ENCODE peak calls at places on chromosomes 7 and 10, in seven cellular contexts. One of them, this sample, is unnamed.

GRCh38 chr7:117308891-117309290 is 14.0 kb downstream of the WNT2 start:
- DNase-seq in lower lobe of right lung: no peak
- DNase-seq in Peyer's patch: no peak
- DNase-seq in HL-60: no peak
- DNase-seq in mammary epithelial cell: no peak
- DNase-seq in ovary: no peak
- DNase-seq in spleen: no peak
- DNase-seq in this sample: no peak

GRCh38 chr7:149130572-149131198 is 4.6 kb upstream of the ZNF425 start:
- DNase-seq in lower lobe of right lung: no peak
- DNase-seq in Peyer's patch: no peak
- DNase-seq in HL-60: no peak
- DNase-seq in mammary epithelial cell: no peak
- DNase-seq in ovary: no peak
- DNase-seq in spleen: no peak
- DNase-seq in this sample: no peak

GRCh38 chr7:149436358-149436757 is 24.5 kb downstream of the ZNF777 start:
- DNase-seq in lower lobe of right lung: no peak
- DNase-seq in Peyer's patch: no peak
- DNase-seq in HL-60: no peak
- DNase-seq in mammary epithelial cell: no peak
- DNase-seq in ovary: no peak
- DNase-seq in spleen: no peak
- DNase-seq in this sample: no peak

GRCh38 chr10:14617850-14618249 is 156.8 kb downstream of the FAM107B start:
- DNase-seq in lower lobe of right lung: no peak
- DNase-seq in Peyer's patch: no peak
- DNase-seq in HL-60: peak; percentile 63
- DNase-seq in mammary epithelial cell: peak; percentile 68
- DNase-seq in ovary: no peak
- DNase-seq in spleen: no peak
- DNase-seq in this sample: no peak

GRCh38 chr10:92242910-92243671 is 47.8 kb downstream of the CPEB3 start:
- DNase-seq in lower lobe of right lung: peak; percentile 71
- DNase-seq in Peyer's patch: peak; percentile 84
- DNase-seq in HL-60: peak; percentile 81
- DNase-seq in mammary epithelial cell: peak; percentile 66
- DNase-seq in ovary: peak; percentile 48
- DNase-seq in spleen: peak; percentile 87
- DNase-seq in this sample: no peak

GRCh38 chr7:135253851-135254815 is 20.5 kb downstream of the STRA8 start:
- DNase-seq in lower lobe of right lung: peak; percentile 73
- DNase-seq in Peyer's patch: peak; percentile 57
- DNase-seq in HL-60: peak; percentile 70
- DNase-seq in mammary epithelial cell: peak; percentile 70
- DNase-seq in ovary: peak; percentile 34
- DNase-seq in spleen: peak; percentile 82
- DNase-seq in this sample: no peak

GRCh38 chr10:113872139-113873030 is 17.9 kb downstream of the NHLRC2 start:
- DNase-seq in lower lobe of right lung: no peak
- DNase-seq in Peyer's patch: no peak
- DNase-seq in HL-60: no peak
- DNase-seq in mammary epithelial cell: no peak
- DNase-seq in ovary: no peak
- DNase-seq in spleen: no peak
- DNase-seq in this sample: no peak

GRCh38 chr10:96371356-96371755 is 12.6 kb upstream of the OPALIN start:
- DNase-seq in lower lobe of right lung: no peak
- DNase-seq in Peyer's patch: no peak
- DNase-seq in HL-60: no peak
- DNase-seq in mammary epithelial cell: no peak
- DNase-seq in ovary: no peak
- DNase-seq in spleen: no peak
- DNase-seq in this sample: no peak

GRCh38 chr10:33365871-33366411 is 31.5 kb upstream of the NRP1 start:
- DNase-seq in lower lobe of right lung: no peak
- DNase-seq in Peyer's patch: no peak
- DNase-seq in HL-60: peak; percentile 72
- DNase-seq in mammary epithelial cell: peak; percentile 95
- DNase-seq in ovary: no peak
- DNase-seq in spleen: no peak
- DNase-seq in this sample: no peak

GRCh38 chr10:82213784-82214183 is 338.8 kb downstream of the NRG3 start:
- DNase-seq in lower lobe of right lung: no peak
- DNase-seq in Peyer's patch: no peak
- DNase-seq in HL-60: no peak
- DNase-seq in mammary epithelial cell: no peak
- DNase-seq in ovary: no peak
- DNase-seq in spleen: no peak
- DNase-seq in this sample: no peak

GRCh38 chr7:92830532-92831110 is 5.8 kb downstream of the CDK6 start:
- DNase-seq in lower lobe of right lung: no peak
- DNase-seq in Peyer's patch: no peak
- DNase-seq in HL-60: no peak
- DNase-seq in mammary epithelial cell: no peak
- DNase-seq in ovary: no peak
- DNase-seq in spleen: no peak
- DNase-seq in this sample: no peak

GRCh38 chr7:132422502-132423101 is 153.7 kb downstream of the PLXNA4 start:
- DNase-seq in lower lobe of right lung: no peak
- DNase-seq in Peyer's patch: no peak
- DNase-seq in HL-60: no peak
- DNase-seq in mammary epithelial cell: no peak
- DNase-seq in ovary: no peak
- DNase-seq in spleen: peak; percentile 37
- DNase-seq in this sample: no peak

GRCh38 chr7:156380261-156380660 is 260.3 kb upstream of the RNF32 start:
- DNase-seq in lower lobe of right lung: no peak
- DNase-seq in Peyer's patch: no peak
- DNase-seq in HL-60: no peak
- DNase-seq in mammary epithelial cell: no peak
- DNase-seq in ovary: no peak
- DNase-seq in spleen: no peak
- DNase-seq in this sample: no peak

GRCh38 chr7:34138483-34138882 is 233.1 kb downstream of the BMPER start:
- DNase-seq in lower lobe of right lung: no peak
- DNase-seq in Peyer's patch: no peak
- DNase-seq in HL-60: no peak
- DNase-seq in mammary epithelial cell: no peak
- DNase-seq in ovary: no peak
- DNase-seq in spleen: no peak
- DNase-seq in this sample: no peak

GRCh38 chr10:45282061-45282460 is 33.3 kb downstream of the OR13A1 start:
- DNase-seq in lower lobe of right lung: no peak
- DNase-seq in Peyer's patch: no peak
- DNase-seq in HL-60: no peak
- DNase-seq in mammary epithelial cell: no peak
- DNase-seq in ovary: no peak
- DNase-seq in spleen: no peak
- DNase-seq in this sample: no peak

GRCh38 chr10:85477979-85478378 is 888.6 kb downstream of the GRID1 start:
- DNase-seq in lower lobe of right lung: no peak
- DNase-seq in Peyer's patch: no peak
- DNase-seq in HL-60: no peak
- DNase-seq in mammary epithelial cell: no peak
- DNase-seq in ovary: no peak
- DNase-seq in spleen: no peak
- DNase-seq in this sample: no peak

GRCh38 chr10:89279449-89279869 is 22.4 kb upstream of the IFIT2 start:
- DNase-seq in lower lobe of right lung: no peak
- DNase-seq in Peyer's patch: no peak
- DNase-seq in HL-60: no peak
- DNase-seq in mammary epithelial cell: peak; percentile 45
- DNase-seq in ovary: no peak
- DNase-seq in spleen: no peak
- DNase-seq in this sample: no peak

GRCh38 chr10:44965651-44966097 is 6.1 kb downstream of the RASSF4 start:
- DNase-seq in lower lobe of right lung: no peak
- DNase-seq in Peyer's patch: no peak
- DNase-seq in HL-60: no peak
- DNase-seq in mammary epithelial cell: no peak
- DNase-seq in ovary: no peak
- DNase-seq in spleen: peak; percentile 51
- DNase-seq in this sample: no peak

GRCh38 chr7:100706672-100707311 is 871 bp downstream of the POP7 start:
- DNase-seq in lower lobe of right lung: peak; percentile 56
- DNase-seq in Peyer's patch: no peak
- DNase-seq in HL-60: no peak
- DNase-seq in mammary epithelial cell: no peak
- DNase-seq in ovary: no peak
- DNase-seq in spleen: peak; percentile 83
- DNase-seq in this sample: no peak

GRCh38 chr7:44740040-44740439 is 8.6 kb upstream of the ZMIZ2 start:
- DNase-seq in lower lobe of right lung: no peak
- DNase-seq in Peyer's patch: no peak
- DNase-seq in HL-60: no peak
- DNase-seq in mammary epithelial cell: no peak
- DNase-seq in ovary: no peak
- DNase-seq in spleen: peak; percentile 66
- DNase-seq in this sample: no peak

GRCh38 chr7:95596183-95597135 is at the start of gene PDK4:
- DNase-seq in lower lobe of right lung: peak; percentile 96
- DNase-seq in Peyer's patch: peak; percentile 96
- DNase-seq in HL-60: no peak
- DNase-seq in mammary epithelial cell: peak; percentile 1
- DNase-seq in ovary: peak; percentile 96
- DNase-seq in spleen: peak; percentile 91
- DNase-seq in this sample: no peak

GRCh38 chr7:29239638-29240037 is 45.1 kb downstream of the CHN2 start:
- DNase-seq in lower lobe of right lung: no peak
- DNase-seq in Peyer's patch: peak; percentile 69
- DNase-seq in HL-60: peak; percentile 28
- DNase-seq in mammary epithelial cell: no peak
- DNase-seq in ovary: no peak
- DNase-seq in spleen: no peak
- DNase-seq in this sample: no peak

GRCh38 chr10:96987842-96988175 is 155.7 kb downstream of the LCOR start:
- DNase-seq in lower lobe of right lung: no peak
- DNase-seq in Peyer's patch: no peak
- DNase-seq in HL-60: no peak
- DNase-seq in mammary epithelial cell: peak; percentile 21
- DNase-seq in ovary: no peak
- DNase-seq in spleen: no peak
- DNase-seq in this sample: no peak

GRCh38 chr10:81414038-81414437 is 461.0 kb upstream of the NRG3 start:
- DNase-seq in lower lobe of right lung: no peak
- DNase-seq in Peyer's patch: no peak
- DNase-seq in HL-60: no peak
- DNase-seq in mammary epithelial cell: no peak
- DNase-seq in ovary: no peak
- DNase-seq in spleen: no peak
- DNase-seq in this sample: no peak

GRCh38 chr7:102322202-102322715 is 34.0 kb downstream of the SPDYE6 start:
- DNase-seq in lower lobe of right lung: no peak
- DNase-seq in Peyer's patch: no peak
- DNase-seq in HL-60: no peak
- DNase-seq in mammary epithelial cell: no peak
- DNase-seq in ovary: no peak
- DNase-seq in spleen: peak; percentile 40
- DNase-seq in this sample: no peak

GRCh38 chr7:148761499-148762278 is 63.0 kb downstream of the CUL1 start:
- DNase-seq in lower lobe of right lung: no peak
- DNase-seq in Peyer's patch: no peak
- DNase-seq in HL-60: no peak
- DNase-seq in mammary epithelial cell: no peak
- DNase-seq in ovary: no peak
- DNase-seq in spleen: no peak
- DNase-seq in this sample: no peak

GRCh38 chr10:109902992-109903947 is 20.0 kb downstream of the XPNPEP1 start:
- DNase-seq in lower lobe of right lung: no peak
- DNase-seq in Peyer's patch: no peak
- DNase-seq in HL-60: no peak
- DNase-seq in mammary epithelial cell: no peak
- DNase-seq in ovary: no peak
- DNase-seq in spleen: no peak
- DNase-seq in this sample: no peak

GRCh38 chr7:25180946-25181345 is 47.3 kb downstream of the NPVF start:
- DNase-seq in lower lobe of right lung: no peak
- DNase-seq in Peyer's patch: no peak
- DNase-seq in HL-60: no peak
- DNase-seq in mammary epithelial cell: no peak
- DNase-seq in ovary: no peak
- DNase-seq in spleen: no peak
- DNase-seq in this sample: no peak
- TF ChIP-seq CTCF in lower lobe of right lung: no peak
- TF ChIP-seq CTCF in Peyer's patch: no peak
- TF ChIP-seq CTCF in HL-60: no peak
- TF ChIP-seq CTCF in mammary epithelial cell: peak; percentile 6
- TF ChIP-seq CTCF in ovary: no peak
- TF ChIP-seq CTCF in spleen: no peak
- TF ChIP-seq CTCF in this sample: peak; percentile 14

GRCh38 chr7:150736864-150737263 is 354 bp upstream of the GIMAP5 start:
- DNase-seq in lower lobe of right lung: no peak
- DNase-seq in Peyer's patch: no peak
- DNase-seq in HL-60: no peak
- DNase-seq in mammary epithelial cell: no peak
- DNase-seq in ovary: no peak
- DNase-seq in spleen: no peak
- DNase-seq in this sample: no peak
- H3K4me3 ChIP-seq in lower lobe of right lung: peak overlapping the region; percentile 68
- H3K4me3 ChIP-seq in Peyer's patch: peak overlapping the region; percentile 41
- H3K4me3 ChIP-seq in HL-60: no peak overlapping the region
- H3K4me3 ChIP-seq in mammary epithelial cell: no peak overlapping the region
- H3K4me3 ChIP-seq in ovary: no peak overlapping the region
- H3K4me3 ChIP-seq in spleen: peak overlapping the region; percentile 69
- H3K4me3 ChIP-seq in this sample: peak overlapping the region; percentile 77

GRCh38 chr7:129163875-129164544 is 19.5 kb downstream of the TSPAN33 start:
- DNase-seq in lower lobe of right lung: no peak
- DNase-seq in Peyer's patch: no peak
- DNase-seq in HL-60: peak; percentile 11
- DNase-seq in mammary epithelial cell: peak; percentile 21
- DNase-seq in ovary: no peak
- DNase-seq in spleen: no peak
- DNase-seq in this sample: peak; percentile 48
- TF ChIP-seq CTCF in lower lobe of right lung: peak; percentile 84
- TF ChIP-seq CTCF in Peyer's patch: peak; percentile 72
- TF ChIP-seq CTCF in HL-60: peak; percentile 81
- TF ChIP-seq CTCF in mammary epithelial cell: peak; percentile 71
- TF ChIP-seq CTCF in ovary: peak; percentile 75
- TF ChIP-seq CTCF in spleen: peak; percentile 76
- TF ChIP-seq CTCF in this sample: peak; percentile 63

DNA sequence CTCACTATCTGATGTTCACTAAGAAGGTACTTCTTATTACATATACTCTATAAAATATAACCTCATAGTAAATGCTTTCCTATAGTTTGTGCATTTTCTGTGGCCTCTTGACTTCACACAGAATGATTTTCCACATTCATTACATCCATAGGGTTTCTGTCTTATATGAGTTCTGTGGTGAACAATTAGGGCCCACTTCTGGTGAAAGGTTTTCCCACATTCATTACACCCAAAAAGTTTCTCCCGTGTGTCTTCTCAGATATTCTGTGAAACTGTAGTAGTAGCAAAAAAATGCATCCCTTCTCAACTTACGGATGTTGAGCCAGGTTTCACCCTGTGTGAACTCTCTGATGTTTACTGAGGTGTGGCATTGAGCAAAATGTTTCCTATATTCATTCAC is 119.3 kb downstream of the ZNF33B start:
- DNase-seq in lower lobe of right lung: no peak
- DNase-seq in Peyer's patch: no peak
- DNase-seq in HL-60: no peak
- DNase-seq in mammary epithelial cell: no peak
- DNase-seq in ovary: no peak
- DNase-seq in spleen: no peak
- DNase-seq in this sample: no peak
- H3K4me3 ChIP-seq in lower lobe of right lung: no peak overlapping the region
- H3K4me3 ChIP-seq in Peyer's patch: no peak overlapping the region
- H3K4me3 ChIP-seq in HL-60: no peak overlapping the region
- H3K4me3 ChIP-seq in mammary epithelial cell: no peak overlapping the region
- H3K4me3 ChIP-seq in ovary: no peak overlapping the region
- H3K4me3 ChIP-seq in spleen: no peak overlapping the region
- H3K4me3 ChIP-seq in this sample: no peak overlapping the region